ENCODE peak calls at places on chromosomes 12 and 14, in four cellular contexts. J, E, N and A are unnamed samples.
A peak's percentile ranks its signal among the peaks of the same experiment; 100 is the strongest.

GRCh38 chr14:50001999-50002925 is 109.4 kb downstream of the ARF6 start:
- DNase-seq in J (no peak), E (peak; percentile 82), N (no peak), A (no peak)

GRCh38 chr12:7130791-7131501 is 775 bp downstream of the CLSTN3 start:
- DNase-seq in J (peak; percentile 78), E (no peak), N (peak; percentile 37), A (no peak)

GRCh38 chr12:25241171-25242020 is 9.3 kb downstream of the KRAS start:
- DNase-seq in J (no peak), E (no peak), N (peak; percentile 12), A (peak; percentile 24)

GRCh38 chr12:107394693-107395092 is 290.9 kb upstream of the PWP1 start:
- DNase-seq in J (no peak), E (no peak), N (no peak), A (no peak)

GRCh38 chr14:94058128-94058673 is 22.8 kb downstream of the DDX24 start:
- DNase-seq in J (no peak), E (no peak), N (no peak), A (no peak)

GRCh38 chr12:69002969-69003368 is 70.0 kb upstream of the CPM start:
- DNase-seq in J (no peak), E (no peak), N (no peak), A (no peak)

GRCh38 chr12:8446642-8447547 is 8.9 kb upstream of the CLEC6A start:
- DNase-seq in J (no peak), E (no peak), N (no peak), A (no peak)

GRCh38 chr12:114935658-114936057 is 251.7 kb upstream of the TBX3 start:
- DNase-seq in J (no peak), E (no peak), N (no peak), A (no peak)

GRCh38 chr14:68598621-68599447 is 194.0 kb downstream of the ZFP36L1 start:
- DNase-seq in J (no peak), E (no peak), N (no peak), A (peak; percentile 94)

GRCh38 chr14:103541944-103542544 is 13.0 kb downstream of the TRMT61A start:
- DNase-seq in J (no peak), E (no peak), N (no peak), A (no peak)

GRCh38 chr14:98955036-98955740 is 316.8 kb downstream of the BCL11B start:
- DNase-seq in J (no peak), E (no peak), N (no peak), A (no peak)

GRCh38 chr12:9123741-9124140 is 8.0 kb upstream of the A2M start:
- DNase-seq in J (no peak), E (no peak), N (no peak), A (no peak)

GRCh38 chr14:38211258-38211735 is 3.6 kb downstream of the SSTR1 start:
- DNase-seq in J (peak; percentile 70), E (no peak), N (no peak), A (no peak)

GRCh38 chr12:110639336-110640178 is 25.6 kb downstream of the TCTN1 start:
- DNase-seq in J (no peak), E (no peak), N (no peak), A (no peak)

GRCh38 chr12:58087428-58088117 is 146.2 kb downstream of the ATP23 start:
- DNase-seq in J (no peak), E (no peak), N (peak; percentile 49), A (no peak)

GRCh38 chr12:56900583-56900982 is 33.6 kb downstream of the SDR9C7 start:
- DNase-seq in J (no peak), E (no peak), N (peak; percentile 65), A (no peak)

GRCh38 chr14:99520571-99521081 is 39.4 kb downstream of the CCNK start:
- DNase-seq in J (no peak), E (no peak), N (no peak), A (no peak)

GRCh38 chr14:89256273-89256672 is 160.8 kb downstream of the FOXN3 start:
- DNase-seq in J (no peak), E (no peak), N (no peak), A (no peak)

GRCh38 chr14:36502558-36503508 is 17.2 kb downstream of the NKX2-1 start:
- DNase-seq in J (no peak), E (no peak), N (no peak), A (no peak)

GRCh38 chr12:4045433-4045760 is 172.2 kb upstream of the PARP11 start:
- DNase-seq in J (peak; percentile 20), E (no peak), N (no peak), A (no peak)

GRCh38 chr12:128570191-128571065 is 253.3 kb downstream of the SLC15A4 start:
- DNase-seq in J (no peak), E (peak; percentile 51), N (no peak), A (no peak)

GRCh38 chr14:93019970-93020369 is 95.8 kb downstream of the ITPK1 start:
- DNase-seq in J (no peak), E (no peak), N (no peak), A (peak; percentile 92)

GRCh38 chr14:64709126-64709525 is 4.9 kb downstream of the PLEKHG3 start:
- DNase-seq in J (no peak), E (no peak), N (no peak), A (no peak)

GRCh38 chr12:130879781-130880389 is 8.0 kb downstream of the RAN start:
- DNase-seq in J (peak; percentile 54), E (no peak), N (no peak), A (no peak)

GRCh38 chr12:88035907-88036289 is 6.7 kb upstream of the C12orf50 start:
- DNase-seq in J (no peak), E (no peak), N (no peak), A (no peak)

GRCh38 chr12:91316825-91317224 is 134.2 kb upstream of the DCN start:
- DNase-seq in J (no peak), E (no peak), N (no peak), A (no peak)

GRCh38 chr12:2537868-2538541 is 256.8 kb upstream of the FKBP4 start:
- DNase-seq in J (no peak), E (no peak), N (no peak), A (no peak)

GRCh38 chr14:77823378-77823777 is 23.5 kb downstream of the ADCK1 start:
- DNase-seq in J (no peak), E (no peak), N (no peak), A (no peak)

GRCh38 chr12:31558521-31558920 is 32.4 kb downstream of the DENND5B start:
- DNase-seq in J (no peak), E (no peak), N (no peak), A (no peak)

GRCh38 chr12:131091413-131091975 is 137.8 kb downstream of the ADGRD1 start:
- DNase-seq in J (no peak), E (peak; percentile 80), N (no peak), A (no peak)

GRCh38 chr14:71688576-71688975 is 243.7 kb upstream of the RGS6 start:
- DNase-seq in J (no peak), E (no peak), N (no peak), A (peak; percentile 58)

GRCh38 chr12:74401035-74401434 is 136.6 kb upstream of the ATXN7L3B start:
- DNase-seq in J (no peak), E (no peak), N (no peak), A (no peak)

GRCh38 chr12:41532072-41532471 is 344.0 kb downstream of the PDZRN4 start:
- DNase-seq in J (no peak), E (no peak), N (no peak), A (no peak)
- H2AFZ ChIP-seq in J (no peak overlapping the region), E (no peak overlapping the region), N (no peak overlapping the region), A (no peak overlapping the region)

GRCh38 chr12:43336962-43337555 is 214.9 kb downstream of the ADAMTS20 start:
- DNase-seq in J (no peak), E (no peak), N (no peak), A (no peak)

GRCh38 chr12:43338848-43339526 is 213.0 kb downstream of the ADAMTS20 start:
- DNase-seq in J (no peak), E (peak; percentile 42), N (no peak), A (peak; percentile 2)

GRCh38 chr12:43332977-43333649 is 218.9 kb downstream of the ADAMTS20 start:
- DNase-seq in J (no peak), E (no peak), N (no peak), A (no peak)

GRCh38 chr12:43333650-43334043 is 218.4 kb downstream of the ADAMTS20 start:
- DNase-seq in J (no peak), E (no peak), N (no peak), A (no peak)

DNA sequence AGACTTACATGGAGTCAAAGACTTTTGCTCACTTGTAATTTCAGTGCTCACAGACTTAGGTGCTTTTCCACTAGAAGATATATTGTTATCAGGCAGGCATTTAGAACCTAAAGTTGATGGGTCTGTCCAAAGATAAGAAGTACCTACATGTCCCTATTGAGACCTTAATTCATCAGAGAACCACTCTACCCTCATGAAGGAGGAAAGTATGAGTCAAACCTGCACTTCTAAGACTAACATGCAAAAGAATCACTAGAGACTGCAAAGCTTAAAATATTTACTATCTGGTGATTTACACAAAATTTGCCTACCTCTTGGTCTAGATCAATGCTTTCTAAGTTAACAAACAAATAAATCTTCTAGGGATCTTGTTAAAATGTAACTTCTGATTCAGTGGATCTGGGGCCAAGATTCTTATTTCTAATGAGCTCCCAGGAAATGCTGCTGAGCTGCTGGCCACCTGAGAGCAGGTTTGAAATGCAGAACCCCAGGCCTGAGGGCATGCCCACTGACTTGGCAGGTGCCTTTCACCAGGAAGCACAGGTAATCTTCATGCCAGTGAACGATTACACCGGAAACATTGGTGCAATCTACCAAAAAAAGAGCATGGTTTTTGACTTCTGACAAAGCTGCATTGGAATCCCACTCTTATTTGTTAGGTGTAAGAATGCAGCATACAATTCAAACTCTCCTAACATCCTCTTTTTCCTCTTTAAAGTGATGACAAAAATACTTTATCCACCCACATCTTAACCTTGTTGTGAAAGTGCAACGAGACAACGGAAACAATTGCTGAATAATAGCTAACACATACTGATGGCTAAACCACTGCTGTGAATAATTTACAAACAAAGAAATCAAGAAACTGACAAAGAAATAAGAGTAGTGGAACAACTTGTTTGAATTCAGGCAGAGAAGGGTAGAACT is 214.2 kb downstream of the ADAMTS20 start:
- DNase-seq in J (no peak), E (no peak), N (no peak), A (no peak)
- TF ChIP-seq BRCA1 in J (no peak), E (no peak), N (no peak), A (no peak)

GRCh38 chr12:50951112-50951511 is 1.2 kb upstream of the HIGD1C start:
- DNase-seq in J (no peak), E (no peak), N (no peak), A (no peak)
- H2AFZ ChIP-seq in J (no peak overlapping the region), E (no peak overlapping the region), N (no peak overlapping the region), A (no peak overlapping the region)

GRCh38 chr14:73295198-73295796 is 58.0 kb downstream of the PAPLN start:
- DNase-seq in J (no peak), E (no peak), N (peak; percentile 10), A (peak; percentile 27)
- TF ChIP-seq BRCA1 in J (no peak), E (no peak), N (no peak), A (no peak)

GRCh38 chr12:132164426-132164825 is 20.2 kb downstream of the NOC4L start:
- DNase-seq in J (no peak), E (no peak), N (no peak), A (no peak)
- H2AFZ ChIP-seq in J (no peak overlapping the region), E (no peak overlapping the region), N (no peak overlapping the region), A (no peak overlapping the region)

DNA sequence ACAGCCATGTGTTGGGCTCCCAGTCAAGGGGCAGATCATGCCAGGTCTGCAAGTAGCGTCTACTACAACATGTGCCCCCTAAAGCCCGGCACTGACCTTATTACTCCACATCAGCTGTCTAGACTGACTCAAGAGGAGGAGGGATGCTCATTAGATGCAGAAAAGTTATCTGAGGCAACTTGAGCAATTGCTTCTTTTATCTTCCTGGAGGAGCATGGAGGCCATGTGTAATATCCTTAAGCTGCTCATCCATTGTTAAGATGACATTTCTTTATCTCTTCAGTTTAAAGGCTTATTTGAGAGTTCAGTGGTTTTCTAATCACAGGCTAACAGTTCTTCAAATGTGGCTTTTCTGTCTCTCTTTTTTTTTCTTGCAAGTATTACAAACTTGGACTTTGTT is 404.6 kb upstream of the FLRT2 start:
- DNase-seq in J (no peak), E (no peak), N (no peak), A (no peak)
- TF ChIP-seq BRCA1 in J (no peak), E (no peak), N (no peak), A (no peak)